ENCODE peak calls at places on chromosomes 5 and 9, in nine cellular contexts. X is amygdala, T is GM12865, H is T-cell, B is RPMI8226, O is NCI-H1092 treated with DMSO at 0.1 percent for 48 hours, Z is posterior cingulate gyrus, U is RWPE1, W is Right ventricle myocardium superior. N is an unnamed sample.

GRCh38 chr5:102617187-102617856 is 118.5 kb upstream of the SLCO6A1 start:
- DNase-seq in X (no peak), T (no peak), H (no peak), B (no peak), O (no peak), Z (no peak), U (no peak), W (no peak), N (no peak)

GRCh38 chr9:89891221-89892052 is 286.6 kb downstream of the GADD45G start:
- DNase-seq in X (no peak), T (no peak), H (no peak), B (no peak), O (no peak), Z (no peak), U (no peak), W (peak), N (no peak)

GRCh38 chr5:36363101-36363500 is 61.4 kb upstream of the RANBP3L start:
- DNase-seq in X (no peak), T (no peak), H (no peak), B (no peak), O (no peak), Z (no peak), U (peak), W (no peak), N (no peak)

GRCh38 chr5:75756991-75757390 is 39.8 kb upstream of the POC5 start:
- DNase-seq in X (no peak), T (no peak), H (no peak), B (no peak), O (no peak), Z (no peak), U (no peak), W (no peak), N (no peak)

GRCh38 chr9:85600675-85601263 is 141.0 kb downstream of the AGTPBP1 start:
- DNase-seq in X (no peak), T (no peak), H (no peak), B (no peak), O (no peak), Z (no peak), U (no peak), W (peak), N (no peak)

GRCh38 chr9:19999491-20000057 is 210.7 kb upstream of the SLC24A2 start:
- DNase-seq in X (no peak), T (peak), H (no peak), B (no peak), O (no peak), Z (no peak), U (peak), W (no peak), N (no peak)

GRCh38 chr9:113755433-113755832 is 120.7 kb upstream of the ZNF618 start:
- DNase-seq in X (no peak), T (no peak), H (no peak), B (no peak), O (no peak), Z (no peak), U (no peak), W (no peak), N (no peak)

GRCh38 chr5:150506571-150507282 is 1.2 kb upstream of the NDST1 start:
- DNase-seq in X (no peak), T (no peak), H (no peak), B (no peak), O (no peak), Z (no peak), U (no peak), W (no peak), N (no peak)

GRCh38 chr9:112050544-112051475 is 124.3 kb downstream of the SUSD1 start:
- DNase-seq in X (no peak), T (no peak), H (no peak), B (no peak), O (no peak), Z (no peak), U (peak), W (no peak), N (no peak)

GRCh38 chr5:173643964-173644363 is 27.5 kb upstream of the BOD1 start:
- DNase-seq in X (peak), T (peak), H (no peak), B (peak), O (peak), Z (peak), U (no peak), W (no peak), N (peak)

GRCh38 chr5:9927106-9927505 is 297.0 kb upstream of the TAS2R1 start:
- DNase-seq in X (no peak), T (no peak), H (no peak), B (no peak), O (no peak), Z (no peak), U (no peak), W (no peak), N (no peak)

GRCh38 chr5:98963019-98963418 is 34.2 kb upstream of the CHD1 start:
- DNase-seq in X (no peak), T (no peak), H (no peak), B (no peak), O (no peak), Z (no peak), U (no peak), W (no peak), N (no peak)

GRCh38 chr9:23582836-23583235 is 243.2 kb downstream of the ELAVL2 start:
- DNase-seq in X (no peak), T (no peak), H (no peak), B (no peak), O (no peak), Z (no peak), U (peak), W (no peak), N (no peak)